ENCODE peak calls at places on chromosomes 12 and 14, in seven cellular contexts. U is tibial artery, F is GM12864, H is adrenal gland, L is adipocyte, E is lower lobe of right lung, T is esophagus squamous epithelium. B is an unnamed sample.

GRCh38 chr14:59328410-59328809 is 136.8 kb downstream of the GPR135 start:
- DNase-seq in U (no peak), F (no peak), H (no peak), L (no peak), E (no peak), T (no peak), B (no peak)

GRCh38 chr14:45716506-45716905 is 463.5 kb upstream of the MIS18BP1 start:
- DNase-seq in U (no peak), F (no peak), H (no peak), L (no peak), E (no peak), T (no peak), B (no peak)

GRCh38 chr14:101035466-101036225 is 132.1 kb upstream of the RTL1 start:
- DNase-seq in U (no peak), F (no peak), H (peak), L (no peak), E (no peak), T (no peak), B (peak)

GRCh38 chr12:106582264-106582591 is 576 bp upstream of the RFX4 start:
- DNase-seq in U (no peak), F (no peak), H (no peak), L (no peak), E (no peak), T (no peak), B (no peak)

GRCh38 chr12:122999986-123000420 is 19.5 kb downstream of the ARL6IP4 start:
- DNase-seq in U (no peak), F (no peak), H (no peak), L (no peak), E (no peak), T (no peak), B (no peak)

GRCh38 chr12:88854260-88854659 is 274.0 kb upstream of the KITLG start:
- DNase-seq in U (no peak), F (no peak), H (no peak), L (peak), E (no peak), T (no peak), B (no peak)

GRCh38 chr12:60172266-60172665 is 576.4 kb downstream of the SLC16A7 start:
- DNase-seq in U (no peak), F (no peak), H (no peak), L (peak), E (no peak), T (no peak), B (no peak)

GRCh38 chr14:67285876-67286452 is 44.7 kb downstream of the PALS1 start:
- DNase-seq in U (no peak), F (no peak), H (no peak), L (peak), E (no peak), T (no peak), B (no peak)

GRCh38 chr14:93337143-93337753 is 4.4 kb upstream of the BTBD7 start:
- DNase-seq in U (no peak), F (no peak), H (no peak), L (no peak), E (no peak), T (no peak), B (peak)

GRCh38 chr12:57940052-57940914 is 1.1 kb upstream of the ATP23 start:
- DNase-seq in U (no peak), F (no peak), H (no peak), L (no peak), E (no peak), T (no peak), B (no peak)

GRCh38 chr12:71665109-71665476 is 992 bp downstream of the THAP2 start:
- DNase-seq in U (no peak), F (no peak), H (no peak), L (no peak), E (no peak), T (no peak), B (no peak)

GRCh38 chr12:113230315-113231274 is 9.3 kb downstream of the TPCN1 start:
- DNase-seq in U (no peak), F (no peak), H (peak), L (no peak), E (no peak), T (no peak), B (no peak)

GRCh38 chr14:61889914-61890351 is 127.7 kb downstream of the SNAPC1 start:
- DNase-seq in U (no peak), F (peak), H (no peak), L (no peak), E (no peak), T (no peak), B (no peak)

GRCh38 chr12:26643532-26644315 is 189.3 kb downstream of the ITPR2 start:
- DNase-seq in U (no peak), F (no peak), H (no peak), L (no peak), E (no peak), T (no peak), B (peak)

GRCh38 chr14:52060080-52060479 is 8.8 kb downstream of the NID2 start:
- DNase-seq in U (no peak), F (no peak), H (no peak), L (no peak), E (no peak), T (no peak), B (no peak)

GRCh38 chr14:56202256-56202655 is 84.0 kb downstream of the PELI2 start:
- DNase-seq in U (no peak), F (no peak), H (no peak), L (no peak), E (no peak), T (no peak), B (no peak)

GRCh38 chr14:61466249-61466904 is 145.0 kb downstream of the PRKCH start:
- DNase-seq in U (peak), F (no peak), H (peak), L (peak), E (no peak), T (no peak), B (peak)

GRCh38 chr12:63802012-63802608 is 22.4 kb downstream of the RXYLT1 start:
- DNase-seq in U (no peak), F (no peak), H (no peak), L (peak), E (no peak), T (no peak), B (no peak)

GRCh38 chr14:77421241-77421640 is 2.1 kb downstream of the NOXRED1 start:
- DNase-seq in U (no peak), F (no peak), H (no peak), L (peak), E (no peak), T (no peak), B (no peak)

GRCh38 chr14:57983235-57983634 is 117.3 kb upstream of the SLC35F4 start:
- DNase-seq in U (no peak), F (no peak), H (no peak), L (no peak), E (no peak), T (no peak), B (no peak)

GRCh38 chr12:111444314-111444705 is 38.6 kb downstream of the SH2B3 start:
- DNase-seq in U (no peak), F (peak), H (no peak), L (no peak), E (no peak), T (no peak), B (no peak)

GRCh38 chr12:59446156-59446555 is 149.7 kb upstream of the SLC16A7 start:
- DNase-seq in U (no peak), F (no peak), H (no peak), L (no peak), E (no peak), T (no peak), B (no peak)

GRCh38 chr14:22977684-22978486 is 4.5 kb downstream of the AJUBA start:
- DNase-seq in U (no peak), F (no peak), H (peak), L (peak), E (peak), T (no peak), B (peak)

GRCh38 chr12:108564724-108565123 is 2.3 kb downstream of the ISCU start:
- DNase-seq in U (no peak), F (no peak), H (peak), L (no peak), E (no peak), T (no peak), B (no peak)

GRCh38 chr12:83971781-83972180 is 940.8 kb downstream of the SLC6A15 start:
- DNase-seq in U (no peak), F (no peak), H (no peak), L (no peak), E (no peak), T (no peak), B (no peak)

GRCh38 chr14:106051790-106052189 is 525.4 kb downstream of the TMEM121 start:
- DNase-seq in U (no peak), F (no peak), H (no peak), L (no peak), E (no peak), T (no peak), B (no peak)

GRCh38 chr12:128288896-128289295 is 21.9 kb downstream of the TMEM132C start:
- DNase-seq in U (no peak), F (no peak), H (no peak), L (no peak), E (no peak), T (no peak), B (no peak)

GRCh38 chr12:219891-220352 is 6.0 kb upstream of the SLC6A12 start:
- DNase-seq in U (peak), F (peak), H (peak), L (peak), E (peak), T (no peak), B (peak)

GRCh38 chr12:2719405-2719804 is 75.4 kb upstream of the FKBP4 start:
- DNase-seq in U (no peak), F (no peak), H (no peak), L (no peak), E (no peak), T (no peak), B (no peak)

GRCh38 chr14:103110681-103111296 is 12.5 kb upstream of the TNFAIP2 start:
- DNase-seq in U (no peak), F (no peak), H (peak), L (no peak), E (no peak), T (no peak), B (no peak)

GRCh38 chr14:35368583-35368982 is 36.0 kb downstream of the NFKBIA start:
- DNase-seq in U (no peak), F (no peak), H (no peak), L (no peak), E (peak), T (no peak), B (no peak)

GRCh38 chr12:74539765-74540526 is 2.3 kb downstream of the ATXN7L3B start:
- DNase-seq in U (no peak), F (no peak), H (no peak), L (peak), E (no peak), T (no peak), B (peak)

GRCh38 chr14:67704484-67705089 is 2.9 kb downstream of the RDH12 start:
- DNase-seq in U (no peak), F (peak), H (no peak), L (peak), E (no peak), T (no peak), B (peak)

GRCh38 chr12:9606736-9607372 is 862 bp downstream of the KLRB1 start:
- DNase-seq in U (no peak), F (no peak), H (no peak), L (no peak), E (no peak), T (no peak), B (no peak)
- H3K4me3 ChIP-seq in U (no peak), F (no peak), H (no peak), L (no peak), E (no peak), T (no peak), B (no peak)

DNA sequence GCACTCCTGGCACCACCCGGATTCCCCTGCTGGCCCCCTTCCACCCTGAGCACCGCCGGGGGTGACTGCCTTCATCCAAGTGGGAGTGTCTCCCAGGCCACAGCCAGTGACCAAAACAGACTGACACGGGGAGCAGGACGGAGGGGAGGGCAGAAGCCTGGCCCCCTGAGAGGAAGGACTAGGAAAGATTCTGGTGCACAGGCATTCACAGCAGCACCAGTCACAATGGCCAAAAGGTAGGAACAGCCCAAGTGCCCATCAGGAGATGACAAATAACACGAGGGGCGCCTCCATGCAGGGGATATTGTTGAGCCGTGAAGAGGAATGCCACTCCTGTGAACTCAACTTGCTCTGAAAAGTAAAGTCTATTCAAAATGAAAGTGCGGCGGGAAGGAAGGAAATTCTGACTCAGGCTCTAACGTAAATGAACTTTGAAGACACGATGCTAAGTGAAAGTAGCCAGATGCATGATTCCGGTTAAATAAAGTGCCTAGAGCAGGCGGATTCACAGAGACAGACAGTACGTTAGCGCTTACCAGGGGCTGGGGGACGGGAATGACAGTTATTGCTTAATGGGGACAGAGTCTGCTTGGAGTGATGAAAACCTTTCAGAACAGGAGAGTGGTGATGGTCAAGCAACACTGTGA is 146.1 kb upstream of the NCOR2 start:
- DNase-seq in U (peak), F (peak), H (peak), L (peak), E (no peak), T (no peak), B (no peak)
- H3K4me3 ChIP-seq in U (peak), F (peak), H (peak), L (peak), E (peak), T (peak), B (no peak)

DNA sequence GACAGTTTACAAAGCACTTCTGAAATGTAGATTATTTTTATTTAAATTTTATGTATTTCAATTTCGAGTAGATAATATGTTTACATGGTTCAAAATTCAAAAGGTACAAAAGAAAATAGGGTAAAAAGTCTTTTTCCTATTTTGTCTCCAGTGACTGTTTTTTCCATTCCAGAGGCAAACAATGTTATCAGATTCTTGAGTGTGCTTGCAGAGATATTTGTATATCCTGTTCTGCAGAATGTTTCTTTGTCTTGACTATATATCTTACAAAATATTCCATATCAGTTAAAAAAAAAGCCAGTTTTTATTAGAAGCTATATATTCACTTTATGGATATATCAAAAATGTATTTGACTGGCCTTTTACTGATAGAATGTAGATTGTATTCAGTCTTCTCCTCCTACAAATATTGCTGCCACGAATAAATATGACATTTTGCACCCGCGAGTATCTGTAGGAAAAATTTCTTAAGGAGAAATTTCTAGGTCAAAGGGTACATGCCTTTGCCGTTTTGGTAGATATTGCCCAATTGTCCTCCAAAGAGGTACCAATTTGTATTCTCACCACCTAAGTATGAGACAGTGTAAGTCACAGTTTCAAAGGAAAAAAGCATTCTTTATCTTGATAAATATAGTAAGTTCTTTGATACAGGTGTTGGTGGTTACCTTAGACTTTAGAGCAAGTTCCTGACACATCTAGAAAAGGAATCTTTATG is 2.2 kb downstream of the KLRG1 start:
- DNase-seq in U (no peak), F (no peak), H (no peak), L (no peak), E (no peak), T (no peak), B (no peak)
- H3K4me3 ChIP-seq in U (no peak), F (no peak), H (no peak), L (no peak), E (no peak), T (no peak), B (no peak)

GRCh38 chr12:109711596-109712461 is 1.8 kb upstream of the FAM222A start:
- DNase-seq in U (no peak), F (no peak), H (no peak), L (no peak), E (no peak), T (no peak), B (peak)
- H3K4me3 ChIP-seq in U (no peak), F (no peak), H (peak), L (no peak), E (no peak), T (no peak), B (no peak)

DNA sequence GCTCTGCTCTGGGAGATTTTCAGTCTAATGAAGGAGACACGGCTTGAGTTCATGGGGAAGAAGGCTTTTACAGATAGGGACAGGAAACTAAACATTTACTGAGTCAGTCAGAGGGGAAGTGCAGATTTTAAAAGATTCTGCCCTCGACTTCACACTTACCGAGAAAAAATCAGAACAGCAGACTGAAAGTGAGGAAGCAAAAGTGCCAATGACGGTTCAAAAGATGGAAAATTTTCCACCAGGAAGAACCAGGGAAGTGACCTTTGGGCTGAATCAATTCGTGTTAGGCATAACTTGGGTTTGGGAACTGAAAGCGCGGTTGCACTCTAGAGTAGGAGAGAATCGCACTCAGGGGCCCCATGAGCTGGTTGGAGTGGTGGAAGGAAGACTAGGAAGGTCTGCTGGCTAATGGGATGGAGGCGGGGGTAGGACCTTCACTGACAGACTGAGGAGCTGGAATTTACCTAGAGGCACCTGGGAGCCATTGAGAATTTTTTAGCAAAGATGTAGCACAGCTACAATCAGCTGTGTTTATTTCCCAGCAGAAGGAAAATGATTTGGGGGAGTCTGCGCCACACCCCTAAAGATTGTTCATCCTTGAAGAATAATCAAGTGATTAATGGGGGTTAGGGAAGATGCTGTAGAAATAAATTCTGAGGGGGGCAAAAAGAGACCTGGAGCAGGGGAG is 1.2 kb downstream of the KCNK13 start:
- DNase-seq in U (no peak), F (no peak), H (no peak), L (no peak), E (no peak), T (no peak), B (no peak)
- H3K4me3 ChIP-seq in U (no peak), F (no peak), H (peak), L (no peak), E (peak), T (peak), B (peak)

GRCh38 chr14:69572634-69573135 is 2.0 kb downstream of the CCDC177 start:
- DNase-seq in U (no peak), F (no peak), H (no peak), L (no peak), E (no peak), T (no peak), B (no peak)
- H3K4me3 ChIP-seq in U (peak), F (no peak), H (peak), L (peak), E (peak), T (peak), B (no peak)

DNA sequence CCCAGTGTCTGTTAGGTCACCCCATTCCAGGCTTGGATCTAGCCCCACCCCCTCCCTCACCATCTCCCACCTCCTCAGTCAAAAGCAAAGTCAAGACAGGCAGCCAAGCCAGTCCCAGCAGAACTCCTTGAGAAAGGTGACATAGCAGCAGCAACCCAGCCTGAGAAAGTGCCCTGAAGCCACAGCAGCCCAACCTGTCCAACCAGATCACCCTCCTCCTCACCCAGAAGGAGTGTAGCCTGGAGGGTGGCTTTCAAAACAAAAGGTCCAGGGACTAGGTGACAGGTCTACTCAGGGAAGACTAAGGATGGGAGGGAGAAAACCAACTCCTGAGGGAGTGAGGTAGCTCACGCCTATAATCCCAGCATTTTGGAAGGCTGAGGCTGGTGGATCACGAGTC is 5.2 kb downstream of the RAB15 start:
- DNase-seq in U (no peak), F (no peak), H (no peak), L (no peak), E (peak), T (no peak), B (no peak)
- H3K4me3 ChIP-seq in U (no peak), F (no peak), H (no peak), L (no peak), E (no peak), T (no peak), B (no peak)